ENCODE peak calls at places on chromosomes 5 and 9, in five cellular contexts. J is AG04450, U is WERI-Rb-1, B is uterus, Q is upper lobe of right lung. R is an unnamed sample.

GRCh38 chr5:31231171-31231570 is 37.7 kb downstream of the CDH6 start:
- DNase-seq in U (no peak), Q (no peak), J (no peak), B (no peak), R (no peak)

GRCh38 chr9:77177894-77178794 is 810 bp downstream of the VPS13A start:
- DNase-seq in B (peak), J (no peak), Q (peak), U (peak), R (peak)

GRCh38 chr5:8184455-8185063 is 315.6 kb downstream of the MTRR start:
- DNase-seq in Q (peak), J (peak), U (peak), B (no peak), R (peak)

GRCh38 chr9:126623314-126623666 is 9.6 kb downstream of the LMX1B start:
- DNase-seq in J (no peak), B (no peak), Q (no peak), U (no peak), R (no peak)

GRCh38 chr5:169847519-169847918 is 132.8 kb downstream of the INSYN2B start:
- DNase-seq in J (no peak), B (no peak), Q (no peak), U (no peak), R (no peak)

GRCh38 chr9:89394412-89394811 is 76.1 kb downstream of the SECISBP2 start:
- DNase-seq in J (no peak), U (no peak), B (no peak), Q (no peak), R (no peak)

GRCh38 chr9:136763649-136764035 is 676 bp downstream of the LCN15 start:
- DNase-seq in Q (peak), B (no peak), J (no peak), U (no peak), R (no peak)

GRCh38 chr5:99033014-99033931 is 104.5 kb upstream of the CHD1 start:
- DNase-seq in Q (no peak), J (no peak), B (no peak), U (no peak), R (no peak)

GRCh38 chr5:178602752-178603151 is 12.6 kb upstream of the COL23A1 start:
- DNase-seq in Q (no peak), J (no peak), B (no peak), U (no peak), R (no peak)

GRCh38 chr5:119708076-119708790 is 78.9 kb downstream of the FAM170A start:
- DNase-seq in Q (no peak), U (no peak), B (no peak), J (no peak), R (no peak)

GRCh38 chr9:91047993-91048607 is 246.5 kb downstream of the SYK start:
- DNase-seq in B (no peak), J (no peak), U (no peak), Q (no peak), R (no peak)

GRCh38 chr9:18857769-18858168 is 175.2 kb downstream of the SAXO1 start:
- DNase-seq in U (no peak), J (peak), B (no peak), Q (no peak), R (no peak)

GRCh38 chr9:133888779-133889491 is 103.2 kb downstream of the VAV2 start:
- DNase-seq in B (no peak), Q (no peak), J (no peak), U (no peak), R (no peak)

GRCh38 chr5:58582004-58582403 is 871 bp upstream of the RAB3C start:
- DNase-seq in B (no peak), J (no peak), U (peak), Q (peak), R (peak)

GRCh38 chr5:135398855-135399837 is at the start of gene MACROH2A1:
- DNase-seq in U (peak), J (no peak), B (peak), Q (peak), R (peak)

GRCh38 chr5:177369913-177370487 is 12.3 kb downstream of the RGS14 start:
- DNase-seq in U (no peak), J (no peak), B (no peak), Q (no peak), R (no peak)

GRCh38 chr5:177371705-177372533 is 12.3 kb upstream of the SLC34A1 start:
- DNase-seq in Q (no peak), J (no peak), U (no peak), B (no peak), R (no peak)

GRCh38 chr5:177371120-177371537 is 13.1 kb upstream of the SLC34A1 start:
- DNase-seq in B (no peak), U (no peak), J (no peak), Q (no peak), R (no peak)

GRCh38 chr5:177369050-177369912 is 11.6 kb downstream of the RGS14 start:
- DNase-seq in Q (no peak), J (no peak), U (no peak), B (no peak), R (peak)

DNA sequence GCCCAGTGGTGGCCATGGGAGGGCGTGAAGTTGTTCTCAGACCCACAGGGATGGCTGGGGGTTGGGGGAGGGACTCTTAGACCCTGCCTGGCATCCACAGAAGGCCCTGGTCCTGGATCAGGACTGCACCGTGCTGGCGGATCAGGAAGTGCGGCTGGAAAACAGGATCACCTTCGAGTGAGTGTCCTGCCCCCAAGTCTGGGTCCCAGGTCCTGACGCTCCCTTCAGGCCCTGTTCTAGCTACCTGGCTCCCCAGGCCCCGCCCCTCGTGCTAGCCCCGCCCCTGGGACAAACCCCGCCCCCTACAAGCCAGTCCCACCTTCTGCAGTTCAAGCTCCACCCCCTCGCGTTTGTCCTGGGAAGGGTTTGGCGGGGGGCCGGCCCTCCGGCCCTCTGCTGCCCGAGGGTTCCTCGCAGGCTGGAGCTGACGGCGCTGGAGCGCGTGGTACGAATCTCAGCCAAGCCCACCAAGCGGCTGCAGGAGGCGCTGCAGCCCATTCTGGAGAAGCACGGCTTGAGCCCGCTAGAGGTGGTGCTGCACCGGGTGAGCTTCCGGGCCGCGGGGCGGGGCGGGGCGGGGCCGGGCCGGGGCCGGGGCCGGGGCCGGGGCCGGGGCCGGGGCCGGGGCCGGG is 12.9 kb downstream of the RGS14 start:
- DNase-seq in U (peak), Q (peak), B (peak), J (peak), R (peak)
- TF ChIP-seq CTCF in U (peak), Q (peak), B (peak), J (peak), R (peak)

GRCh38 chr5:81748556-81748955 is 2.3 kb downstream of the SSBP2 start:
- DNase-seq in U (no peak), Q (no peak), J (no peak), B (no peak), R (no peak)

GRCh38 chr5:81750308-81751008 is 439 bp downstream of the SSBP2 start:
- DNase-seq in Q (peak), U (peak), B (no peak), J (no peak), R (peak)

GRCh38 chr5:81749186-81749561 is 1.7 kb downstream of the SSBP2 start:
- DNase-seq in U (no peak), Q (no peak), B (no peak), J (no peak), R (no peak)

GRCh38 chr5:81751009-81751835 is at the start of gene SSBP2:
- DNase-seq in J (peak), B (peak), Q (peak), U (peak), R (peak)

DNA sequence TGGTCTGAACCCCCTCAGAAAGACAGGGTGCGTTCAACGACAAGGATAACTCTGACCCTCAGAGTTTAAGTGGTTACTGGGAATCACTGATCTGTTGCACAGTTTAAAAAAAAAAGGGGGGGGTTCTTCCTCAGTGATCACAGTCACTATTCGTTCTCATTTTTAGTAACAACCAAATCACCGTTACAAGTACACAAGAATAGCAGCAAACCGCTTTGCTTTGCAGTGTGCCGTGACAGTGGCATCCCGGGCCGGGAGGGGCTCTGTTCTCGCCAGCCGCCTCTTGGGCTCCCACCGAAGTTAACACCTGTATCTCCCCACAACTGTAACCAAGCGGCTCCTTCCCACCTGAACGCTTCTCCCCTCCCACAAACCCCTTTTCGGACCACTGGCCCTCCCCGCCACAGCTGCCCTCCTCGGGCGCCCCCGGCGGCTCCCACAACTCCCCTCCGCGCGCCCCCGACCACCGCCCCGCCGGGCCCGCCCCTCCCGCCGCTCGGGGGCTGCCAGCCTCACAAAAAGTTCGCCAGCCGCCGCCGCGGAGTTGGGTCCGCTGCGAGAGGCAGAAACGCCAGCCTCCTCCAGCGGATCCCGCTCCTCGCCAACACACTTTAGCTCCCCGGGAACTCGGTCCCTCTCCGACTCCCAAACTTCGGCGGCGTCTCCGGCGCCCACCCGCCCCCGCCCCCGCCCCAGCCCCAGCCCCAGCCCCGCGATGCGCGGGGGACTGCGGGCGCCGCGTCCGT is 1.2 kb downstream of the SSBP2 start:
- DNase-seq in J (no peak), U (peak), B (peak), Q (peak), R (peak)
- TF ChIP-seq CTCF in J (no peak), U (peak), B (no peak), Q (no peak), R (no peak)

GRCh38 chr9:15104826-15105420 is 194.7 kb upstream of the FREM1 start:
- DNase-seq in U (peak), J (peak), Q (no peak), B (no peak), R (peak)
- TF ChIP-seq CTCF in U (peak), J (peak), Q (peak), B (peak), R (peak)

GRCh38 chr5:101728933-101729332 is 567.2 kb downstream of the SLCO4C1 start:
- DNase-seq in U (no peak), Q (no peak), B (no peak), J (no peak), R (no peak)
- TF ChIP-seq CTCF in U (peak), Q (no peak), B (no peak), J (no peak), R (peak)